ENCODE peak calls at places on chromosomes 1 and 21, in five cellular contexts. Q, X, U, G and K are unnamed samples. For H3K9me3, the result is how much of the 10 kb centered on the place peaks cover.

GRCh38 chr1:173489149-173489600 is 12.0 kb downstream of the PRDX6 start:
- DNase-seq in X (no peak), Q (peak), U (no peak), G (peak), K (no peak)

GRCh38 chr1:9626201-9626608 is 25.3 kb upstream of the PIK3CD start:
- DNase-seq in Q (no peak), G (no peak), U (no peak), X (no peak), K (peak)

GRCh38 chr1:78731674-78732073 is 82.0 kb downstream of the IFI44 start:
- DNase-seq in X (no peak), U (no peak), Q (no peak), G (no peak), K (no peak)

GRCh38 chr1:93433407-93433961 is 14.4 kb upstream of the FNBP1L start:
- DNase-seq in Q (no peak), G (no peak), X (no peak), U (no peak), K (no peak)

GRCh38 chr1:205229399-205229861 is 1.7 kb downstream of the TMCC2 start:
- DNase-seq in U (peak), Q (peak), X (peak), G (peak), K (peak)

GRCh38 chr1:14516974-14517812 is 81.3 kb upstream of the KAZN start:
- DNase-seq in X (peak), U (no peak), Q (peak), G (peak), K (no peak)

GRCh38 chr1:207366022-207366421 is 44.5 kb downstream of the CD55 start:
- DNase-seq in Q (peak), G (peak), X (no peak), U (no peak), K (no peak)

GRCh38 chr1:94978401-94978800 is 51.5 kb upstream of the CNN3 start:
- DNase-seq in U (no peak), Q (no peak), G (no peak), X (no peak), K (no peak)

GRCh38 chr1:235617808-235618207 is 31.8 kb downstream of the GNG4 start:
- DNase-seq in G (peak), U (no peak), Q (peak), X (no peak), K (no peak)

GRCh38 chr21:44658511-44658910 is 779 bp downstream of the KRTAP12-3 start:
- DNase-seq in U (no peak), Q (no peak), G (no peak), X (no peak), K (no peak)

GRCh38 chr1:16032388-16033100 is 10.7 kb downstream of the CLCNKA start:
- DNase-seq in G (peak), Q (peak), X (peak), U (no peak), K (peak)

GRCh38 chr1:178875936-178876335 is 5.1 kb upstream of the ANGPTL1 start:
- DNase-seq in G (no peak), Q (no peak), U (no peak), X (no peak), K (no peak)

GRCh38 chr1:27773732-27774445 is 870 bp downstream of the STX12 start:
- DNase-seq in X (no peak), Q (peak), G (peak), U (no peak), K (no peak)

GRCh38 chr1:155241069-155241679 is 14.1 kb downstream of the ENTREP3 start:
- DNase-seq in U (no peak), G (peak), Q (peak), X (peak), K (peak)

GRCh38 chr1:22102746-22103145 is 40.2 kb downstream of the WNT4 start:
- DNase-seq in X (no peak), Q (no peak), U (no peak), G (no peak), K (no peak)

GRCh38 chr1:168083456-168084325 is 53.0 kb downstream of the GPR161 start:
- DNase-seq in G (no peak), Q (no peak), U (no peak), X (no peak), K (no peak)

GRCh38 chr21:36981977-36982700 is 15.7 kb upstream of the HLCS start:
- DNase-seq in X (no peak), Q (no peak), G (no peak), U (no peak), K (no peak)

GRCh38 chr1:207885129-207886032 is 25.5 kb downstream of the CD34 start:
- DNase-seq in G (peak), X (peak), Q (peak), U (peak), K (peak)

GRCh38 chr21:45834821-45835293 is 146.7 kb upstream of the COL6A1 start:
- DNase-seq in Q (no peak), U (no peak), G (no peak), X (no peak), K (no peak)

GRCh38 chr21:44376606-44377005 is 23.2 kb downstream of the TRPM2 start:
- DNase-seq in U (no peak), X (no peak), G (no peak), Q (no peak), K (no peak)

DNA sequence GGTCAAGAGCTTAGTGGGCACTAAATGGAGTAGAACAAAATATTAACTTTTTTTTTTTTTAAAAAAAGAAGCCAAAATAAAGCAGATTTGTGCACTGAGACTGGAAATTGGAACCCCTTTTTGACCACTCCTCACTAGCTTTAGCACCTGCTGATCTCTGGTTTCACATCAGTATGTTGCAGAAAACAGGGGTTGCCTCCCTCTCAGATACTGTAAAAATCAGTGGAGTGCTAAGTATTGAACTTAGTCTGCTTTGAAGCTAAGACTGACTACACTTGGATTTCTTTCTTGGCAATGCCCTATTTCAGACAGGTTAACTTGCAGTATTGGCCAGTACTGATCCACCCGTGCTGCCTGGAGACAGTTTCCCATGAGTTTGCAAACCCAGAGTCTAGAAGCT is 2.7 kb upstream of the KIAA0040 start:
- DNase-seq in U (no peak), X (no peak), G (no peak), Q (no peak), K (no peak)
- H3K4me3 ChIP-seq in U (no peak), X (no peak), G (no peak), Q (no peak), K (no peak)

DNA sequence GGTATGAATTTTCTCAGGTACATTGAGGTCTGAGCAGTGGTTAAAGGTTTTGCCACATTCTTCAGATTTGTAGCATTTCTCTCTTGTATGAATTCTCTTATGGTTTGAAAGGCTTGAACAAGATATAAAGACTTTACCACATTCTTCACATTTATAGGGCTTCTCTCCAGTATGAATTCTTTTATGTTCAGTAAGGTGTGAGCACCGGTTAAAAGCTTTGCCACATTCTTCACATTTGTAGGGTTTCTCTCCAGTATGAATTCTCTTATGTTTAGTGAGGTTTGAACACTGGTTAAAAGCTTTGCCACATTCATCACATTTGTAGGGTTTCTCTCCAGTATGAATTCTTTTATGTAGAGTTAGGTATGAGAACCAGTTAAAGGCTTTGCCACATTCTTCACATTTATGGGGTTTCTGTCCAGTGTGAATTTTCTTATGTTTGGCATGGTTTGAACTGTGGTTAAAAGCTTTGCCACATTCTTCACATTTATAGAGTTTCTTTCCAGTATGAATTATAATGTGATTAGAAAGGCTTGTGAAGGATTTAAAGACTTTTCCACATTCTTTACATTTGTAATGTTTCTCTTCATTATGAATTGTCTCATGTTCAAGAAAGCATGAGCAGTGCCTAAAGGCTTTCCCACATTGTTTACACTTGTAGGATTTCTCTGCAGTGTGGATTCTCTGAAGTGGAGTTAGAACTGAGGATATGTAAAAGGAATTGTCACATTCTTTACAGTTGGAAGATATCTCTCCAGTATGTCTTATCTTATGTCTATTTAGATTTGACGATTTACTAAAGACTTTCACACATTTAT is 18.4 kb upstream of the ZNF124 start:
- DNase-seq in X (no peak), G (no peak), Q (no peak), U (no peak), K (no peak)
- H3K9me3 ChIP-seq in X (under half), G (under half), Q (under half), U (under half), K (under half)

GRCh38 chr1:151069103-151069486 is 1.5 kb upstream of the GABPB2 start:
- DNase-seq in U (no peak), X (no peak), Q (no peak), G (no peak), K (no peak)
- H3K4me3 ChIP-seq in U (no peak), X (no peak), Q (no peak), G (no peak), K (no peak)

GRCh38 chr1:247100676-247101279 is 3.4 kb downstream of the ZNF669 start:
- DNase-seq in Q (no peak), X (no peak), G (no peak), U (no peak), K (no peak)

GRCh38 chr1:247096544-247096943 is 7.6 kb downstream of the ZNF669 start:
- DNase-seq in X (no peak), U (no peak), G (no peak), Q (no peak), K (no peak)

GRCh38 chr1:247090455-247090854 is 11.8 kb upstream of the ZNF670 start:
- DNase-seq in Q (no peak), X (no peak), G (no peak), U (no peak), K (no peak)

GRCh38 chr1:247096958-247097357 is 7.2 kb downstream of the ZNF669 start:
- DNase-seq in Q (no peak), X (no peak), G (no peak), U (no peak), K (no peak)

GRCh38 chr1:247096112-247096511 is 8.0 kb downstream of the ZNF669 start:
- DNase-seq in Q (no peak), X (no peak), G (no peak), U (no peak), K (no peak)
- H3K9me3 ChIP-seq in Q (under half), X (under half), G (under half), U (under half), K (under half)

GRCh38 chr1:160149235-160149634 is 2.2 kb upstream of the ATP1A4 start:
- DNase-seq in Q (peak), X (no peak), U (no peak), G (peak), K (no peak)
- H3K4me3 ChIP-seq in Q (no peak), X (no peak), U (no peak), G (peak), K (no peak)

DNA sequence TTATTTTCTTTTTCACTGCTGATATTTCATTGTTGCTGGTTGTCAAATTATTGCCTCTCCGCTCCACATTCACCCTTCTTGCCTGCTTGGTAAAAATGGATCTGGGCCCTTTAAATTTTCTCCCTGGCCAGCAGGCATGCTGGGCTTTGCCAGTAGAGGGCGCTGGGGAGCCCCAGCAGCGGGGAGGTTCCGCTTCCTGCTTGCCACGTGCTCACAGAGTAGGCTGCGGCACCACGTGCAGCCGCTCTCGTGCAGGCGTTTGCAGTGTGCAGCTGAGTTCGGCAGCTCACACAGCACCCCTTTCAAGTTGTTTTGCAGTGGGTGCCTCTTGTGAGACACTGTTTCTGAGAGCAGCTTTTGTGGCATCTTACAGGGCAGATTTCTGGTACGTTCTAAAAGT is at the start of gene ACTL8:
- DNase-seq in U (no peak), Q (no peak), G (no peak), X (no peak), K (no peak)
- H3K9me3 ChIP-seq in U (under half), Q (under half), G (under half), X (under half), K (under half)

DNA sequence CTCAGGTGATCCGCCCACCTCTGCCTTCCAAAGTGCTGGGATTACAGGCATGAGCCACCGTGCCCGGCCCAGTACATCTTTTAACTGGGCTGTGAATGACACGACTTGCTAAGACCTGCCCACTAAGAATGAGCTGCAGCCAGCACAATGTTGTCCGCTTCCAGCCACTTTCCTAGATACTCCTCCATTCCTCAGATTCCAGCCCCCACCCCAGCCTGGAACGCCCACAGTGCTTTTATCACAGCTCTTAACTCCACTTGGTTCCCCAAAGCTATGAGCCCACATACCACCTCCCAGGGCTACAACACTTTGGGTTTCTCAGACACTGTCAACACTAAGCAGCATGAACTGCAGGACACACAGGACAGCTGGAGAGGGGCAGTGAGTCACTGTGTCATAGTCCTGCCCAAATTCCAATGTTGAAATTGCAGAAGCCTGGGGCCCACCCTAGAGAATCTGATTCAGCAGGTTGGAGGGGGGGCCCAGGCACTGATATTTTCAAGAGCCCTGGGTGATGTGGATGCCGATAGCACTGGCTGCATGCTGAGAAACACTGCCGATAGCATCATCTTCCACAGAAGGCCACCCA is 58.0 kb downstream of the ACBD3 start:
- DNase-seq in Q (peak), U (no peak), G (peak), X (no peak), K (no peak)
- H3K4me3 ChIP-seq in Q (no peak), U (no peak), G (no peak), X (no peak), K (no peak)

GRCh38 chr1:111062081-111062480 is 77.8 kb downstream of the DRAM2 start:
- DNase-seq in U (no peak), X (no peak), G (no peak), Q (no peak), K (no peak)
- H3K9me3 ChIP-seq in U (under half), X (under half), G (under half), Q (under half), K (under half)